ENCODE peak calls at places on chromosomes 1 and 21, in four cellular contexts. Y, A, P and V are unnamed samples. For H3K27me3, the result is how much of the 10 kb centered on the place peaks cover.

GRCh38 chr1:11026052-11026451 is 13.6 kb downstream of the TARDBP start:
- DNase-seq in Y (no peak), A (no peak), P (no peak), V (no peak)

GRCh38 chr1:70334436-70334835 is 20.1 kb downstream of the ANKRD13C start:
- DNase-seq in Y (no peak), A (no peak), P (no peak), V (no peak)

GRCh38 chr1:235852887-235853286 is 13.8 kb downstream of the LYST start:
- DNase-seq in Y (no peak), A (no peak), P (no peak), V (no peak)

GRCh38 chr1:214838351-214838750 is 235.4 kb downstream of the CENPF start:
- DNase-seq in Y (peak), A (no peak), P (no peak), V (no peak)

GRCh38 chr1:178942285-178943218 is 71.7 kb upstream of the ANGPTL1 start:
- DNase-seq in Y (peak), A (no peak), P (no peak), V (no peak)

GRCh38 chr1:243748706-243749283 is 101.2 kb downstream of the AKT3 start:
- DNase-seq in Y (peak), A (no peak), P (no peak), V (peak)

GRCh38 chr1:187513190-187513589 is 684.4 kb downstream of the PLA2G4A start:
- DNase-seq in Y (no peak), A (no peak), P (no peak), V (no peak)

GRCh38 chr1:239262538-239262937 is 123.8 kb upstream of the CHRM3 start:
- DNase-seq in Y (no peak), A (no peak), P (no peak), V (no peak)

GRCh38 chr1:178093958-178094751 is at the start of gene RASAL2:
- DNase-seq in Y (peak), A (peak), P (peak), V (no peak)

GRCh38 chr21:28229811-28230210 is 762.9 kb downstream of the LTN1 start:
- DNase-seq in Y (peak), A (no peak), P (no peak), V (no peak)

GRCh38 chr1:205965039-205965630 is 21.9 kb upstream of the SLC26A9 start:
- DNase-seq in Y (no peak), A (no peak), P (no peak), V (no peak)

GRCh38 chr21:32329776-32330175 is 31.1 kb downstream of the MRAP start:
- DNase-seq in Y (no peak), A (no peak), P (no peak), V (no peak)

DNA sequence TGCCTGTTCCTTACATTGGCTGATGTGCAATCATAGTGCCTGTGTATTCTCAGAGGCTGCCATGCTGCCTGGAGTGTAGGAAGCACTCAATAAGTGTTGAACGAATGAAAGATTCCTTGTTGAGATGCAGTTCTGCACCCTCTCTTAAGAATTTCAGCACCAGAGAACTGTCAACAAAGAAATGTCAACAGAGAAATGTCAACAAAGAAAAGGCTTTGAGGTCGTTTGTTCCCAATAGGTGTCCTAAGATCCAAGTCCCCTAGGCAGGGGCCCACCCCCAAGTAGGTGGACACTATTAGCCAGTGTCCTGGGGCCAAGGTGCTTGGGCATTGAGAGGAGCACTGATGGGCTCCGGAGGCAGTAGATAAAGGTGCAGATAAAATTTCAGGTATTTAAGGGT is 12.6 kb downstream of the KCND3 start:
- DNase-seq in Y (no peak), A (no peak), P (no peak), V (no peak)
- H3K27me3 ChIP-seq in Y (under half), A (under half), P (under half), V (under half)

GRCh38 chr1:231161711-231162299 is at the start of gene TRIM67:
- DNase-seq in Y (no peak), A (peak), P (no peak), V (no peak)
- H3K27me3 ChIP-seq in Y (under half), A (half or more), P (half or more), V (under half)

GRCh38 chr1:32896451-32896850 is 4.7 kb downstream of the TMEM54 start:
- DNase-seq in Y (no peak), A (no peak), P (no peak), V (no peak)
- H3K27me3 ChIP-seq in Y (under half), A (under half), P (under half), V (under half)

DNA sequence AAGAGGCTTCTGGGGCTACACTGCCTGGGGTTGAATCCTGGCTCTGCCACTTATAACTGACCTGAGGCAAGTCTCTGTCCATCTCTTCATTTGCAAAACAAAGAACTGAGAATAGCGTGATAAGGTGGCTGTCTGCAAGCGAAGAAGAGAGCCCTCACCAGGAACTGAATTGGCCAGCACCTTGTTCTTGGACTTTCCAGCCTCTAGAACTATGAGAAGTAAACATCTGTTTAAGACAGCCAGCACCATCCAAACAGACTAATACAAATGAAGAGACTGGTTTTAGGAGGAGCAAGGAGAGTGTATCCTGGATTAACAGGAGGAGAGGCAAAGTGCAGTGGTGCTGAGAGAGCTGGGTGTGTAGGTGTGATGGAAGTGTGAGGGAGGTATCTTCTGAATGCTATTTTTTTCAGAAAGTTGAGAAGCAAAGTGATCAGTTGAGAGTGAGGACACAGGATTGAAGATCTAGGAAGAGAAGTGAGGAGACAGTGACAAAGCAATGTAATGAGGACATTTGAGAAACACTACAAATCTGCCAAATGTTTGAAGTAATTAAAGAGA is 59.3 kb downstream of the CD58 start:
- DNase-seq in Y (no peak), A (no peak), P (no peak), V (no peak)
- H3K27me3 ChIP-seq in Y (under half), A (under half), P (under half), V (under half)

DNA sequence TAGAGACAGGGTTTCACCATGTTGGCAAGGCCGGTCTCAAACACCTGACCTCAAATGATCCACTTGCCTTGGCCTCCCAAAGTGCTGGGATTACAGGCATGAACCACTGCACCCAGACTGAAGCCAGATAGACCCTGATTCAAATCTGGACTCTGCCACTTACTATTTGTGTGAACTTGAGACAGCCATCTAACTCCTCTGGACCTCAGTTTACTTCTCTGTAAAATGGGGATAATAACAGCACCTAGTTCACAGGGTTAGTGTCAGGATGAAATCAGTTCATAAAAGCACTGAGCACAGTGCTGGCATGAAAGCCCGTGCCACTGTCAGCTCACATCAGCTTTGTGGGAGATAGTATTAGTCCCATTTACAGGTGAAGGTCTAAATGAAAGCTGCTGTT is 28.5 kb downstream of the RAB3B start:
- DNase-seq in Y (no peak), A (no peak), P (no peak), V (no peak)
- H3K27me3 ChIP-seq in Y (under half), A (under half), P (under half), V (under half)